ENCODE peak calls at places on chromosomes 4 and X, in ten cellular contexts. X is activated CD8-positive, alpha-beta T cell treated with anti-CD3 and anti-CD28 coated beads, Interleukin-2, amount 10 ng/mL, durations not matched to agents 7 days and 5 days; M is thyroid gland; W is stimulated activated CD4-positive, alpha-beta T cell treated with anti-CD3 and anti-CD28 coated beads, TNF-alpha, amount 100 ng/mL, for 4 hours; L is RWPE1; I is stimulated activated CD8-positive, alpha-beta memory T cell treated with anti-CD3 and anti-CD28 coated beads, Interleukin-4, amount 100 ng/mL, for 1 hour; K is activated T-cell treated with anti-CD3 and anti-CD28 coated beads, Interleukin-2, amount 50 U/mL, for 4 hours; P is A549; Q is mesenteric fat pad; Y is hypothalamus. J is an unnamed sample.

GRCh38 chrX:14758029-14758491 is 114.8 kb downstream of the FANCB start:
- DNase-seq in X (no peak), P (no peak), K (no peak), I (no peak), L (no peak), W (no peak), M (no peak), Y (no peak), Q (no peak), J (no peak)

GRCh38 chr4:71004281-71004851 is 10.9 kb downstream of the DCK start:
- DNase-seq in L (no peak), Q (no peak), K (peak), I (no peak), P (no peak), X (peak), Y (no peak), W (no peak), M (peak), J (peak)

GRCh38 chr4:24219171-24219570 is 329.3 kb upstream of the PPARGC1A start:
- DNase-seq in Y (no peak), K (no peak), M (no peak), L (peak), W (no peak), P (peak), I (no peak), X (no peak), Q (no peak), J (no peak)

GRCh38 chr4:107115185-107115847 is 79.2 kb upstream of the DKK2 start:
- DNase-seq in P (no peak), M (no peak), Y (no peak), I (no peak), K (no peak), L (no peak), Q (no peak), X (no peak), W (no peak), J (no peak)

GRCh38 chr4:73762409-73762808 is 22.0 kb downstream of the CXCL8 start:
- DNase-seq in W (no peak), M (no peak), Y (no peak), Q (no peak), K (no peak), L (no peak), X (no peak), P (no peak), I (no peak), J (peak)

GRCh38 chrX:45801554-45801953 is 600.9 kb upstream of the DIPK2B start:
- DNase-seq in W (no peak), I (no peak), Y (no peak), P (peak), K (no peak), X (no peak), L (no peak), M (no peak), Q (no peak), J (peak)

GRCh38 chrX:64571011-64571410 is 175.8 kb upstream of the MTMR8 start:
- DNase-seq in Q (no peak), I (no peak), M (no peak), W (no peak), X (no peak), K (no peak), P (no peak), L (no peak), Y (no peak), J (no peak)

GRCh38 chr4:175986-176385 is 51.7 kb downstream of the ZNF718 start:
- DNase-seq in I (no peak), L (no peak), M (no peak), P (no peak), K (no peak), W (no peak), Q (no peak), Y (no peak), X (no peak), J (no peak)

GRCh38 chr4:40710484-40711269 is 39.1 kb upstream of the NSUN7 start:
- DNase-seq in I (no peak), M (no peak), Y (no peak), P (no peak), L (no peak), Q (no peak), X (no peak), K (no peak), W (no peak), J (no peak)